ENCODE peak calls at places on chromosomes 2 and 18, in ten cellular contexts. J, G, K, I, N, L, P, X, Y and A are unnamed samples.

GRCh38 chr2:191869781-191870180 is 22.9 kb upstream of the CAVIN2 start:
- DNase-seq in J (no peak), G (no peak), K (no peak), I (no peak), N (no peak), L (no peak), P (peak), X (no peak), Y (no peak), A (no peak)

GRCh38 chr2:236271851-236272250 is 7.6 kb upstream of the ASB18 start:
- DNase-seq in J (no peak), G (no peak), K (no peak), I (no peak), N (no peak), L (no peak), P (no peak), X (no peak), Y (no peak), A (no peak)

GRCh38 chr2:148675708-148676107 is 31.2 kb downstream of the EPC2 start:
- DNase-seq in J (no peak), G (no peak), K (no peak), I (no peak), N (no peak), L (no peak), P (no peak), X (no peak), Y (no peak), A (no peak)

GRCh38 chr2:20930928-20931327 is 108.0 kb upstream of the LDAH start:
- DNase-seq in J (no peak), G (no peak), K (no peak), I (no peak), N (no peak), L (no peak), P (no peak), X (no peak), Y (no peak), A (no peak)

GRCh38 chr2:189799531-189799930 is 15.3 kb downstream of the PMS1 start:
- DNase-seq in J (no peak), G (no peak), K (no peak), I (no peak), N (no peak), L (no peak), P (no peak), X (no peak), Y (no peak), A (no peak)

GRCh38 chr2:128514555-128514955 is 195.9 kb upstream of the HS6ST1 start:
- DNase-seq in J (no peak), G (no peak), K (no peak), I (no peak), N (no peak), L (no peak), P (no peak), X (no peak), Y (no peak), A (no peak)

GRCh38 chr2:177772529-177772928 is 300.0 kb downstream of the PDE11A start:
- DNase-seq in J (peak), G (no peak), K (no peak), I (peak), N (peak), L (peak), P (peak), X (no peak), Y (no peak), A (no peak)

GRCh38 chr2:86301010-86301409 is 36.4 kb downstream of the REEP1 start:
- DNase-seq in J (no peak), G (no peak), K (no peak), I (no peak), N (no peak), L (no peak), P (no peak), X (no peak), Y (no peak), A (no peak)

GRCh38 chr2:2542316-2542715 is 211.2 kb upstream of the MYT1L start:
- DNase-seq in J (no peak), G (no peak), K (no peak), I (no peak), N (no peak), L (no peak), P (no peak), X (no peak), Y (no peak), A (no peak)

GRCh38 chr18:29123706-29124530 is 947.0 kb upstream of the CDH2 start:
- DNase-seq in J (no peak), G (no peak), K (no peak), I (no peak), N (no peak), L (no peak), P (no peak), X (no peak), Y (no peak), A (no peak)

GRCh38 chr2:174691203-174691779 is 73.0 kb downstream of the CHRNA1 start:
- DNase-seq in J (no peak), G (no peak), K (no peak), I (no peak), N (no peak), L (no peak), P (no peak), X (no peak), Y (no peak), A (no peak)

GRCh38 chr2:218060122-218060521 is 8.9 kb upstream of the RUFY4 start:
- DNase-seq in J (no peak), G (no peak), K (no peak), I (no peak), N (no peak), L (no peak), P (no peak), X (no peak), Y (no peak), A (no peak)

GRCh38 chr2:12087671-12088380 is 341.4 kb downstream of the LPIN1 start:
- DNase-seq in J (no peak), G (no peak), K (no peak), I (no peak), N (no peak), L (no peak), P (peak), X (no peak), Y (no peak), A (no peak)

GRCh38 chr2:57397550-57398360 is 648.9 kb upstream of the VRK2 start:
- DNase-seq in J (no peak), G (no peak), K (no peak), I (no peak), N (no peak), L (no peak), P (no peak), X (no peak), Y (no peak), A (no peak)

GRCh38 chr2:14583802-14584201 is 48.7 kb upstream of the LRATD1 start:
- DNase-seq in J (no peak), G (no peak), K (no peak), I (no peak), N (no peak), L (no peak), P (no peak), X (no peak), Y (no peak), A (no peak)

GRCh38 chr2:54671010-54671409 is 52.5 kb upstream of the EML6 start:
- DNase-seq in J (no peak), G (no peak), K (no peak), I (no peak), N (no peak), L (no peak), P (no peak), X (no peak), Y (no peak), A (no peak)

GRCh38 chr2:138059487-138059886 is 95.2 kb downstream of the HNMT start:
- DNase-seq in J (no peak), G (no peak), K (no peak), I (no peak), N (peak), L (no peak), P (peak), X (no peak), Y (no peak), A (no peak)

GRCh38 chr2:165440367-165440766 is 29.1 kb upstream of the CSRNP3 start:
- DNase-seq in J (peak), G (no peak), K (no peak), I (no peak), N (no peak), L (no peak), P (no peak), X (no peak), Y (no peak), A (no peak)

GRCh38 chr2:112870851-112871830 is 34.6 kb upstream of the IL1B start:
- DNase-seq in J (no peak), G (no peak), K (no peak), I (no peak), N (no peak), L (no peak), P (no peak), X (no peak), Y (no peak), A (no peak)

GRCh38 chr2:168396131-168396530 is 59.9 kb upstream of the CERS6 start:
- DNase-seq in J (no peak), G (no peak), K (no peak), I (no peak), N (no peak), L (no peak), P (no peak), X (no peak), Y (no peak), A (no peak)

GRCh38 chr2:30872797-30873196 is 65.6 kb upstream of the CAPN13 start:
- DNase-seq in J (no peak), G (no peak), K (no peak), I (no peak), N (no peak), L (no peak), P (no peak), X (no peak), Y (no peak), A (no peak)

DNA sequence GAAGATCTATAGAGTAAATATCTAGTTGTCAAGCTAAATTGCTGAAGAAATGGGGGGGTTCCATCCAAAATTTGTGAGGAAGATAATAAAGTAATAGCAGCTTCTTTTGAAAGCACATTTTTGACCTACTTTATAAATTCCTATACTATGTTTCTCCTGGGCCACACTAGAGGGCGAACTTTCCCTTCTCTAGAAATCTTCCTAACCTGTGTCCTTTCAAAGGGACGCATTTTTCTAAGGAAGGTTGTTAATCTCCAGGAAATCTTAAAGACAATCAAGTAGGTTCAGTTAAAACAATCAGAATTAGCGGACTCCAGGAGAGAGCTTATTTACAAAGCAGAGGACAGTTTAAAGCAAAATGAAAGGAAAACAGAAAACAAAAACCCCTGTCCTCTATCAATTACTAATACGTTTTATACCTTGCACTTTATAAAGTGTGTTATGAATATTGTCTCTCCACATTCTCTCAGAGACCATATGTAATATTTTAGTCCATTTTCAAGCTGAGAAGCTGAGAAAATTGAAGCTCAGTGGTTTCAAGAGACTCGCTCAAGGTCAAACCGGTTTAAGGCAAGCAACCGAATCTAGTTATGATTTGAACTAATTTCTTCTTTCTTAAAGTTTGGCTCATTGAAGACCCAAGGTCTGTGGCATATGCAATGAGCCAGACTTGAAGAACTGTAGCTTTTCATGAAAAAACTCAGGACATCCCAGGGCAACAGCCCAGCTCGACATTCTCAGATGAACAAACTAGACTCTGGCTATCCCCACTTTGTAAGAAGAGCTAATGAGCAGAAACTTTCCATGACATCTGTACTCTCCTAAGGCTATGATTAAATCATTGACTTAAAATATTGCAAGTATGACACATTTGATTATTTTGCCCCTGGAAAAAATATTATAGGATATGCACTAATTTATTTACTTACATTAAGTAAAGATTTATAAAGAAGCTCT is 273.6 kb downstream of the PAX3 start:
- DNase-seq in J (peak), G (no peak), K (peak), I (no peak), N (peak), L (peak), P (peak), X (no peak), Y (no peak), A (no peak)
- TF ChIP-seq CTCF in J (peak), G (peak), K (peak), I (peak), N (peak), L (peak), P (peak), X (peak), Y (peak), A (peak)

GRCh38 chr2:61898810-61899209 is 6.7 kb upstream of the COMMD1 start:
- DNase-seq in J (peak), G (no peak), K (peak), I (peak), N (peak), L (peak), P (peak), X (no peak), Y (no peak), A (no peak)
- TF ChIP-seq CTCF in J (peak), G (no peak), K (no peak), I (peak), N (peak), L (peak), P (peak), X (peak), Y (peak), A (peak)

GRCh38 chr2:100870652-100871531 is 51.0 kb downstream of the NPAS2 start:
- DNase-seq in J (no peak), G (peak), K (no peak), I (no peak), N (no peak), L (no peak), P (no peak), X (no peak), Y (no peak), A (no peak)
- TF ChIP-seq CTCF in J (no peak), G (no peak), K (no peak), I (peak), N (no peak), L (peak), P (peak), X (peak), Y (no peak), A (peak)

GRCh38 chr18:58670561-58671121 is 624 bp upstream of the MALT1 start:
- DNase-seq in J (no peak), G (peak), K (no peak), I (no peak), N (no peak), L (no peak), P (peak), X (no peak), Y (no peak), A (no peak)

GRCh38 chr18:58669731-58670379 is 1.4 kb upstream of the MALT1 start:
- DNase-seq in J (no peak), G (no peak), K (no peak), I (no peak), N (no peak), L (peak), P (peak), X (no peak), Y (no peak), A (no peak)

GRCh38 chr18:58671941-58672565 is 788 bp downstream of the MALT1 start:
- DNase-seq in J (no peak), G (no peak), K (peak), I (peak), N (no peak), L (peak), P (peak), X (no peak), Y (no peak), A (no peak)

GRCh38 chr18:58668897-58669296 is 2.4 kb upstream of the MALT1 start:
- DNase-seq in J (no peak), G (no peak), K (no peak), I (no peak), N (no peak), L (no peak), P (no peak), X (no peak), Y (no peak), A (no peak)

GRCh38 chr18:58671122-58671940 is at the start of gene MALT1:
- DNase-seq in J (peak), G (peak), K (peak), I (peak), N (peak), L (peak), P (peak), X (peak), Y (peak), A (peak)
- TF ChIP-seq CTCF in J (no peak), G (no peak), K (no peak), I (no peak), N (peak), L (no peak), P (peak), X (peak), Y (no peak), A (no peak)

GRCh38 chr2:43168016-43168369 is 58.4 kb downstream of the ZFP36L2 start:
- DNase-seq in J (no peak), G (no peak), K (no peak), I (no peak), N (no peak), L (no peak), P (no peak), X (no peak), Y (no peak), A (no peak)

GRCh38 chr2:43171789-43172188 is 54.6 kb downstream of the ZFP36L2 start:
- DNase-seq in J (no peak), G (no peak), K (peak), I (no peak), N (peak), L (no peak), P (no peak), X (no peak), Y (no peak), A (no peak)

GRCh38 chr2:43170733-43171101 is 55.7 kb downstream of the ZFP36L2 start:
- DNase-seq in J (no peak), G (no peak), K (no peak), I (peak), N (no peak), L (no peak), P (no peak), X (no peak), Y (no peak), A (no peak)

GRCh38 chr2:43169091-43169936 is 57.1 kb downstream of the ZFP36L2 start:
- DNase-seq in J (no peak), G (no peak), K (peak), I (peak), N (no peak), L (peak), P (peak), X (no peak), Y (no peak), A (peak)

GRCh38 chr2:43169987-43170732 is 56.2 kb downstream of the ZFP36L2 start:
- DNase-seq in J (peak), G (peak), K (peak), I (peak), N (peak), L (peak), P (peak), X (no peak), Y (peak), A (peak)
- TF ChIP-seq CTCF in J (peak), G (peak), K (peak), I (peak), N (peak), L (peak), P (peak), X (peak), Y (peak), A (peak)

GRCh38 chr2:61235716-61236115 is 73.7 kb downstream of the C2orf74 start:
- DNase-seq in J (no peak), G (no peak), K (no peak), I (no peak), N (no peak), L (no peak), P (no peak), X (no peak), Y (no peak), A (no peak)

GRCh38 chr2:61238221-61238620 is 76.2 kb downstream of the C2orf74 start:
- DNase-seq in J (no peak), G (no peak), K (no peak), I (no peak), N (no peak), L (peak), P (no peak), X (no peak), Y (no peak), A (no peak)

GRCh38 chr2:61229936-61230335 is 67.9 kb downstream of the C2orf74 start:
- DNase-seq in J (no peak), G (no peak), K (no peak), I (no peak), N (no peak), L (no peak), P (no peak), X (no peak), Y (no peak), A (no peak)

GRCh38 chr2:61233581-61233980 is 71.6 kb downstream of the C2orf74 start:
- DNase-seq in J (no peak), G (no peak), K (no peak), I (peak), N (no peak), L (no peak), P (no peak), X (no peak), Y (no peak), A (no peak)
- TF ChIP-seq CTCF in J (no peak), G (no peak), K (no peak), I (no peak), N (no peak), L (no peak), P (no peak), X (no peak), Y (no peak), A (no peak)

GRCh38 chr2:79612999-79613398 is 100.1 kb downstream of the CTNNA2 start:
- DNase-seq in J (no peak), G (no peak), K (no peak), I (no peak), N (no peak), L (no peak), P (peak), X (no peak), Y (no peak), A (no peak)

GRCh38 chr2:79611448-79612016 is 98.7 kb downstream of the CTNNA2 start:
- DNase-seq in J (no peak), G (no peak), K (peak), I (no peak), N (no peak), L (no peak), P (peak), X (no peak), Y (no peak), A (no peak)
- TF ChIP-seq CTCF in J (no peak), G (no peak), K (no peak), I (no peak), N (no peak), L (no peak), P (no peak), X (no peak), Y (no peak), A (no peak)

DNA sequence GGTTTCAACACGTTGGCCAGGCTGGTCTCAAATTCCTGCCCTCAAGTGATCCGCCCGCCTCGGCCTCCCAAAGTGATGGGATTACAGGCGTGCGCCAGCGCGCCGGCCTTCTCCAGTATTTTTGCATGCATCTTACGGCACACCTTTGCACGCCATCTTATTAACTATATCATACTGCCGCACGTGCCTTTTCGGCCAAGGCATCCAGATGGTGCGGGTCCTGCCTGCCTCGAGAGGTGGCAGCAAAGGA is 759 bp upstream of the ING5 start:
- DNase-seq in J (no peak), G (no peak), K (no peak), I (no peak), N (no peak), L (no peak), P (no peak), X (no peak), Y (no peak), A (no peak)
- TF ChIP-seq CTCF in J (peak), G (no peak), K (no peak), I (peak), N (peak), L (peak), P (peak), X (peak), Y (peak), A (peak)